ENCODE peak calls at places on chromosomes 3 and 15, in nine cellular contexts. T, J, Z, M, E, S, B, D and P are unnamed samples.

GRCh38 chr15:66931768-66932633 is 133.4 kb upstream of the SMAD3 start:
- DNase-seq in T (no peak), J (no peak), Z (no peak), M (no peak), E (no peak), S (peak), B (no peak), D (no peak), P (peak)

GRCh38 chr3:122493296-122493695 is 21.4 kb downstream of the KPNA1 start:
- DNase-seq in T (no peak), J (no peak), Z (no peak), M (no peak), E (no peak), S (no peak), B (no peak), D (no peak), P (no peak)

GRCh38 chr15:77282333-77282732 is 137.6 kb downstream of the PEAK1 start:
- DNase-seq in T (no peak), J (no peak), Z (peak), M (no peak), E (no peak), S (peak), B (no peak), D (no peak), P (peak)

GRCh38 chr3:69541823-69542264 is 156.0 kb upstream of the FRMD4B start:
- DNase-seq in T (peak), J (no peak), Z (peak), M (no peak), E (peak), S (peak), B (no peak), D (no peak), P (no peak)

GRCh38 chr3:168511428-168512014 is 415.8 kb upstream of the GOLIM4 start:
- DNase-seq in T (no peak), J (no peak), Z (no peak), M (no peak), E (no peak), S (peak), B (no peak), D (no peak), P (no peak)

GRCh38 chr3:45026957-45027356 is 854 bp downstream of the CLEC3B start:
- DNase-seq in T (no peak), J (no peak), Z (peak), M (no peak), E (peak), S (peak), B (no peak), D (no peak), P (no peak)

GRCh38 chr3:122760457-122761271 is 33.0 kb downstream of the HSPBAP1 start:
- DNase-seq in T (no peak), J (no peak), Z (no peak), M (no peak), E (no peak), S (peak), B (no peak), D (no peak), P (no peak)

GRCh38 chr15:86906406-86906805 is 826.7 kb downstream of the AGBL1 start:
- DNase-seq in T (no peak), J (no peak), Z (no peak), M (no peak), E (no peak), S (no peak), B (no peak), D (no peak), P (no peak)

GRCh38 chr3:109355625-109356441 is 18.5 kb upstream of the DPPA4 start:
- DNase-seq in T (no peak), J (no peak), Z (no peak), M (no peak), E (no peak), S (peak), B (no peak), D (no peak), P (no peak)

GRCh38 chr3:70716832-70717231 is 404.4 kb upstream of the MDFIC2 start:
- DNase-seq in T (no peak), J (no peak), Z (peak), M (no peak), E (peak), S (no peak), B (no peak), D (no peak), P (peak)

GRCh38 chr3:99577160-99577559 is 61.2 kb upstream of the COL8A1 start:
- DNase-seq in T (no peak), J (no peak), Z (no peak), M (no peak), E (no peak), S (no peak), B (no peak), D (no peak), P (no peak)

GRCh38 chr15:84023636-84024035 is 211.9 kb upstream of the GOLGA6L4 start:
- DNase-seq in T (peak), J (no peak), Z (no peak), M (no peak), E (no peak), S (peak), B (no peak), D (no peak), P (no peak)

GRCh38 chr3:48058089-48058488 is 41.9 kb upstream of the MAP4 start:
- DNase-seq in T (no peak), J (no peak), Z (no peak), M (no peak), E (no peak), S (no peak), B (no peak), D (no peak), P (no peak)

GRCh38 chr15:100765458-100766224 is 114.0 kb upstream of the ALDH1A3 start:
- DNase-seq in T (no peak), J (no peak), Z (no peak), M (no peak), E (no peak), S (no peak), B (no peak), D (no peak), P (peak)

GRCh38 chr3:24110051-24110450 is 165.0 kb downstream of the NR1D2 start:
- DNase-seq in T (no peak), J (no peak), Z (no peak), M (no peak), E (no peak), S (no peak), B (no peak), D (no peak), P (no peak)

GRCh38 chr3:53581671-53582070 is 87.3 kb downstream of the CACNA1D start:
- DNase-seq in T (no peak), J (no peak), Z (no peak), M (no peak), E (no peak), S (no peak), B (no peak), D (no peak), P (no peak)

GRCh38 chr15:48021336-48022086 is 99.3 kb upstream of the SLC24A5 start:
- DNase-seq in T (no peak), J (no peak), Z (no peak), M (no peak), E (no peak), S (no peak), B (no peak), D (no peak), P (no peak)

GRCh38 chr3:129182390-129183180 is 1.1 kb downstream of the CNBP start:
- DNase-seq in T (no peak), J (no peak), Z (no peak), M (no peak), E (no peak), S (no peak), B (no peak), D (no peak), P (no peak)

GRCh38 chr3:43288366-43288765 is 2.0 kb downstream of the SNRK start:
- DNase-seq in T (no peak), J (no peak), Z (no peak), M (no peak), E (no peak), S (no peak), B (no peak), D (no peak), P (no peak)

GRCh38 chr15:47756872-47757271 is 39.6 kb downstream of the SEMA6D start:
- DNase-seq in T (no peak), J (no peak), Z (peak), M (no peak), E (no peak), S (no peak), B (no peak), D (no peak), P (peak)

GRCh38 chr3:81663114-81663513 is 98.3 kb downstream of the GBE1 start:
- DNase-seq in T (no peak), J (no peak), Z (no peak), M (no peak), E (no peak), S (no peak), B (no peak), D (no peak), P (no peak)

GRCh38 chr15:40032125-40032839 is 6.7 kb downstream of the SRP14 start:
- DNase-seq in T (no peak), J (no peak), Z (no peak), M (no peak), E (no peak), S (no peak), B (no peak), D (no peak), P (no peak)

GRCh38 chr3:62584636-62585035 is 211.3 kb upstream of the FEZF2 start:
- DNase-seq in T (no peak), J (no peak), Z (no peak), M (no peak), E (no peak), S (no peak), B (no peak), D (no peak), P (no peak)

GRCh38 chr3:180274536-180274935 is 237.8 kb upstream of the PEX5L start:
- DNase-seq in T (no peak), J (no peak), Z (no peak), M (no peak), E (no peak), S (peak), B (no peak), D (no peak), P (no peak)

GRCh38 chr3:24058940-24059705 is 114.0 kb downstream of the NR1D2 start:
- DNase-seq in T (no peak), J (no peak), Z (no peak), M (no peak), E (no peak), S (no peak), B (no peak), D (no peak), P (no peak)